ENCODE peak calls at places on chromosome 18, in five cellular contexts. H, Y, W, N and R are unnamed samples. For H3K36me3, the result is how much of the 10 kb centered on the place peaks cover.

GRCh38 chr18:73043231-73044000 is 175.6 kb upstream of the NETO1 start:
- DNase-seq in N (no peak), H (no peak), W (no peak), Y (no peak), R (no peak)

GRCh38 chr18:78980279-78980771 is 707 bp downstream of the SALL3 start:
- DNase-seq in H (no peak), W (no peak), N (no peak), Y (no peak), R (no peak)

GRCh38 chr18:25102657-25103056 is 249.3 kb downstream of the ZNF521 start:
- DNase-seq in N (no peak), W (no peak), Y (no peak), H (no peak), R (no peak)

GRCh38 chr18:21391074-21391673 is 149.1 kb downstream of the GREB1L start:
- DNase-seq in Y (no peak), N (no peak), H (peak), W (peak), R (no peak)

GRCh38 chr18:36635414-36636096 is 193.2 kb downstream of the TPGS2 start:
- DNase-seq in N (no peak), W (no peak), Y (no peak), H (no peak), R (no peak)

GRCh38 chr18:48609820-48610815 is 71.3 kb downstream of the CTIF start:
- DNase-seq in W (no peak), N (no peak), H (no peak), Y (no peak), R (no peak)

GRCh38 chr18:80169607-80170006 is 60.5 kb downstream of the ADNP2 start:
- DNase-seq in W (no peak), N (no peak), H (peak), Y (peak), R (no peak)

GRCh38 chr18:24983566-24983965 is 368.4 kb downstream of the ZNF521 start:
- DNase-seq in N (no peak), W (no peak), Y (no peak), H (no peak), R (no peak)

GRCh38 chr18:6751207-6751606 is 21.7 kb downstream of the ARHGAP28 start:
- DNase-seq in N (no peak), Y (no peak), H (no peak), W (no peak), R (no peak)

GRCh38 chr18:57352271-57352701 is at the start of gene ST8SIA3:
- DNase-seq in N (no peak), Y (no peak), H (no peak), W (no peak), R (no peak)

GRCh38 chr18:48946329-48946835 is 4.4 kb downstream of the SMAD7 start:
- DNase-seq in H (peak), Y (no peak), N (no peak), W (peak), R (no peak)

GRCh38 chr18:48440924-48441323 is 31.7 kb upstream of the ZBTB7C start:
- DNase-seq in Y (no peak), H (no peak), N (no peak), W (no peak), R (no peak)

GRCh38 chr18:60022671-60023276 is 123.0 kb downstream of the PMAIP1 start:
- DNase-seq in N (no peak), W (peak), Y (no peak), H (no peak), R (no peak)

GRCh38 chr18:44181951-44182350 is 498.7 kb upstream of the SETBP1 start:
- DNase-seq in H (peak), N (no peak), Y (no peak), W (no peak), R (no peak)

GRCh38 chr18:7000484-7001096 is 117.0 kb downstream of the LAMA1 start:
- DNase-seq in Y (no peak), W (no peak), N (peak), H (peak), R (no peak)

GRCh38 chr18:8084160-8084559 is 517.0 kb downstream of the PTPRM start:
- DNase-seq in H (peak), W (peak), Y (no peak), N (peak), R (peak)

GRCh38 chr18:64444819-64445218 is 295.9 kb upstream of the LINC00305 start:
- DNase-seq in W (no peak), N (no peak), H (no peak), Y (no peak), R (no peak)

GRCh38 chr18:61322265-61322873 is 10.9 kb upstream of the CDH20 start:
- DNase-seq in N (peak), H (peak), Y (no peak), W (peak), R (peak)

GRCh38 chr18:37779220-37779619 is 213.6 kb upstream of the CELF4 start:
- DNase-seq in Y (no peak), W (no peak), H (no peak), N (no peak), R (no peak)

GRCh38 chr18:5510109-5510846 is 33.5 kb downstream of the EPB41L3 start:
- DNase-seq in H (no peak), W (peak), N (no peak), Y (no peak), R (no peak)

DNA sequence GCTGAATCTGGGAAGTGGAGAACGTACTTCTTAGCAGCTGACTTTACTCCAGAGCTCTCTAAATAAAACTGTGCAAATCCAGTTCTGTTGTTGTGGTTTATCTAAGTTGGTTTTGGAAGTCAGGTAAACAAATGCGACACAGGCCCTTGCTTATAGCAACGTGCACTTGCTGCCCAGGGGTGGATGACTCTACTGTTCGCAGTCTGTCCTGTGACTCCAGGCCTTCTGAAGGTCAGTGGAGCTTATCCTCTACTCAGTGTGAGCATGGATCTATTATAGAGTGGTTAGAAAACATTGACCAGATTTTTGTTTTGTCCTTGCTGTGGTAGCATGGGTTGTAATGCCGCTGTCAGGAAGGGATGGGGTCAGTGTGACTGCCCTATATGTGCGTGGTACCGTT is 89.1 kb downstream of the ZNF236 start:
- DNase-seq in N (no peak), Y (no peak), H (no peak), W (no peak), R (no peak)
- H3K36me3 ChIP-seq in N (under half), Y (half or more), H (under half), W (under half), R (under half)

GRCh38 chr18:77067315-77068061 is 65.1 kb downstream of the MBP start:
- DNase-seq in H (peak), Y (peak), N (no peak), W (peak), R (no peak)
- H3K36me3 ChIP-seq in H (under half), Y (under half), N (under half), W (under half), R (under half)

GRCh38 chr18:23530195-23530594 is 26.9 kb downstream of the RMC1 start:
- DNase-seq in W (no peak), N (no peak), Y (no peak), H (no peak), R (no peak)
- H3K36me3 ChIP-seq in W (half or more), N (half or more), Y (half or more), H (half or more), R (half or more)

GRCh38 chr18:9216459-9216858 is 79.9 kb downstream of the ANKRD12 start:
- DNase-seq in N (no peak), W (no peak), Y (no peak), H (no peak), R (no peak)
- H3K36me3 ChIP-seq in N (half or more), W (under half), Y (half or more), H (under half), R (under half)

DNA sequence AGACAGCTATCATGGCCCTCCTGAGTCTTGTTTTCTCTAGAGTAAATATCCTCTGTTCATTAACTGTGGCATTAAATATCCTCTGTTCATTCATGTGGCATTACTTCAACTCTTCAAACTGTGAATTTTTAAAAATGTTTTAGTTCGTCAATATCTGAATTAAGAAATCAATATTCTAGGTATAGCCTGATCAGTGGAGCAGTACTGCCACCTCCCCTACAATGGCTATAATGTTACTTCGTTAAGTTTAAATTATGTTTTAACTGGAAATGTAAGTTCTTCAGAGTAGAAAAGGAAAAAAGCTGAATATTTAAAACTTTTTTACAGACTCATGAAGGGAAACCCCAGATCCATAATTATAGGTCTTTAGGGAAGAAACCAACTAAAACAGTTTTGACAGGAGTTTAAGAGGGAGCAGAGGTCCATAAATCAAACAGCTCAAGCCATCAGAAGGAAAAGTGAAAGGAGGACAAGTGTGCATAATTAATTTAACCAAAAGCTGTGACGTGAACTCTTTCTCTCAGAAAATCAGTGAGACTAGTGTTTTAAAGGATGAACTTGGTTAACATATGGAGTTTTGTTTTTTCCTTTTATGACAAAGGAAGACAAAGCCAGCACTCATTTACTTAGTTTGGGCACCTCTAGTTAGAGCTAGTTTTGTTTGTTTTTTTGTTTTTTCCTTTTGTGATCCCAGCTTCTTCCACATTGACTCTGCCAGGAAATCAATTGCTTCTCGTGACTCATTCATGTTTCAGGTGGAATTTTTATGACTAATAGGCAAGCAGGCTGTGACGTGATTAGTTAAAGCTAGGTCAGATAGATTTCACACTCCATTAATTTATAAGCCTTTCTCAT is 44.9 kb downstream of the RBBP8 start:
- DNase-seq in H (peak), W (peak), Y (no peak), N (no peak), R (no peak)
- H3K36me3 ChIP-seq in H (under half), W (under half), Y (under half), N (half or more), R (under half)

GRCh38 chr18:74499633-74500032 is 3.5 kb downstream of the CNDP2 start:
- DNase-seq in W (peak), N (peak), Y (peak), H (peak), R (no peak)
- H3K36me3 ChIP-seq in W (under half), N (half or more), Y (under half), H (under half), R (under half)

GRCh38 chr18:9577361-9577760 is 37.0 kb downstream of the PPP4R1 start:
- DNase-seq in N (peak), Y (no peak), H (no peak), W (no peak), R (no peak)

GRCh38 chr18:9574473-9575115 is 39.8 kb downstream of the PPP4R1 start:
- DNase-seq in H (no peak), W (no peak), N (no peak), Y (no peak), R (no peak)

GRCh38 chr18:9571546-9571945 is 42.8 kb downstream of the PPP4R1 start:
- DNase-seq in H (no peak), Y (no peak), N (no peak), W (no peak), R (no peak)

GRCh38 chr18:9578306-9578705 is 36.1 kb downstream of the PPP4R1 start:
- DNase-seq in H (peak), Y (no peak), N (peak), W (no peak), R (no peak)

GRCh38 chr18:9575558-9575957 is 38.8 kb downstream of the PPP4R1 start:
- DNase-seq in W (peak), H (peak), Y (peak), N (peak), R (peak)
- H3K36me3 ChIP-seq in W (under half), H (under half), Y (half or more), N (half or more), R (half or more)

GRCh38 chr18:63155169-63155852 is 164.3 kb downstream of the BCL2 start:
- DNase-seq in W (no peak), N (peak), H (no peak), Y (peak), R (peak)
- H3K36me3 ChIP-seq in W (under half), N (under half), H (under half), Y (under half), R (under half)

GRCh38 chr18:55549474-55550104 is 38.4 kb downstream of the TCF4 start:
- DNase-seq in N (peak), Y (no peak), W (no peak), H (no peak), R (no peak)
- H3K36me3 ChIP-seq in N (under half), Y (under half), W (under half), H (under half), R (half or more)